ENCODE peak calls at places on chromosomes 12 and 14, in five cellular contexts. One of them, this sample, is unnamed.

GRCh38 chr12:57772429-57773322 is at the start of gene EEF1AKMT3:
- DNase-seq in spleen: peak
- DNase-seq in uterus: peak
- DNase-seq in IMR-90: peak
- DNase-seq in thyroid gland: peak
- DNase-seq in this sample: no peak

GRCh38 chr12:113198286-113198685 is 12.8 kb downstream of the RITA1 start:
- DNase-seq in spleen: no peak
- DNase-seq in uterus: no peak
- DNase-seq in IMR-90: no peak
- DNase-seq in thyroid gland: no peak
- DNase-seq in this sample: no peak

GRCh38 chr12:113070117-113070906 is 13.8 kb downstream of the DTX1 start:
- DNase-seq in spleen: peak
- DNase-seq in uterus: peak
- DNase-seq in IMR-90: no peak
- DNase-seq in thyroid gland: peak
- DNase-seq in this sample: no peak

GRCh38 chr12:16285586-16285985 is 8.1 kb upstream of the SLC15A5 start:
- DNase-seq in spleen: no peak
- DNase-seq in uterus: no peak
- DNase-seq in IMR-90: no peak
- DNase-seq in thyroid gland: no peak
- DNase-seq in this sample: no peak

GRCh38 chr14:103519043-103519836 is 3.4 kb downstream of the CKB start:
- DNase-seq in spleen: peak
- DNase-seq in uterus: peak
- DNase-seq in IMR-90: no peak
- DNase-seq in thyroid gland: peak
- DNase-seq in this sample: no peak

GRCh38 chr14:26730929-26731618 is 133.2 kb upstream of the NOVA1 start:
- DNase-seq in spleen: no peak
- DNase-seq in uterus: no peak
- DNase-seq in IMR-90: peak
- DNase-seq in thyroid gland: peak
- DNase-seq in this sample: no peak

GRCh38 chr12:47422656-47423055 is 283.2 kb downstream of the RPAP3 start:
- DNase-seq in spleen: no peak
- DNase-seq in uterus: no peak
- DNase-seq in IMR-90: peak
- DNase-seq in thyroid gland: no peak
- DNase-seq in this sample: no peak

GRCh38 chr14:101195309-101195724 is 291.8 kb upstream of the RTL1 start:
- DNase-seq in spleen: peak
- DNase-seq in uterus: peak
- DNase-seq in IMR-90: no peak
- DNase-seq in thyroid gland: no peak
- DNase-seq in this sample: peak

GRCh38 chr14:96762650-96763049 is 34.5 kb upstream of the VRK1 start:
- DNase-seq in spleen: no peak
- DNase-seq in uterus: no peak
- DNase-seq in IMR-90: peak
- DNase-seq in thyroid gland: no peak
- DNase-seq in this sample: no peak

GRCh38 chr14:104820669-104821228 is 19.8 kb downstream of the ZBTB42 start:
- DNase-seq in spleen: peak
- DNase-seq in uterus: peak
- DNase-seq in IMR-90: peak
- DNase-seq in thyroid gland: peak
- DNase-seq in this sample: no peak

GRCh38 chr12:11710906-11711305 is 61.4 kb downstream of the ETV6 start:
- DNase-seq in spleen: no peak
- DNase-seq in uterus: no peak
- DNase-seq in IMR-90: no peak
- DNase-seq in thyroid gland: no peak
- DNase-seq in this sample: no peak

GRCh38 chr12:122866950-122867607 is 28.8 kb downstream of the VPS37B start:
- DNase-seq in spleen: peak
- DNase-seq in uterus: no peak
- DNase-seq in IMR-90: no peak
- DNase-seq in thyroid gland: no peak
- DNase-seq in this sample: no peak

GRCh38 chr14:103646189-103646588 is 17.2 kb downstream of the KLC1 start:
- DNase-seq in spleen: peak
- DNase-seq in uterus: no peak
- DNase-seq in IMR-90: no peak
- DNase-seq in thyroid gland: peak
- DNase-seq in this sample: no peak

GRCh38 chr12:111268738-111269572 is 99.9 kb downstream of the PHETA1 start:
- DNase-seq in spleen: no peak
- DNase-seq in uterus: no peak
- DNase-seq in IMR-90: no peak
- DNase-seq in thyroid gland: no peak
- DNase-seq in this sample: no peak

GRCh38 chr12:51759175-51759574 is 89.3 kb downstream of the FIGNL2 start:
- DNase-seq in spleen: no peak
- DNase-seq in uterus: no peak
- DNase-seq in IMR-90: peak
- DNase-seq in thyroid gland: no peak
- DNase-seq in this sample: no peak

GRCh38 chr14:104322531-104323466 is 184.4 kb downstream of the KIF26A start:
- DNase-seq in spleen: peak
- DNase-seq in uterus: no peak
- DNase-seq in IMR-90: no peak
- DNase-seq in thyroid gland: no peak
- DNase-seq in this sample: no peak

GRCh38 chr12:130838951-130839769 is at the start of gene STX2:
- DNase-seq in spleen: peak
- DNase-seq in uterus: peak
- DNase-seq in IMR-90: peak
- DNase-seq in thyroid gland: peak
- DNase-seq in this sample: no peak

GRCh38 chr14:73723799-73724621 is 9.8 kb upstream of the PNMA1 start:
- DNase-seq in spleen: no peak
- DNase-seq in uterus: peak
- DNase-seq in IMR-90: peak
- DNase-seq in thyroid gland: peak
- DNase-seq in this sample: peak

GRCh38 chr12:50059440-50060119 is 2.2 kb downstream of the ASIC1 start:
- DNase-seq in spleen: no peak
- DNase-seq in uterus: no peak
- DNase-seq in IMR-90: peak
- DNase-seq in thyroid gland: no peak
- DNase-seq in this sample: no peak

GRCh38 chr14:56868660-56869059 is 58.4 kb upstream of the OTX2 start:
- DNase-seq in spleen: no peak
- DNase-seq in uterus: no peak
- DNase-seq in IMR-90: no peak
- DNase-seq in thyroid gland: no peak
- DNase-seq in this sample: no peak

GRCh38 chr12:52518574-52519469 is 1.4 kb downstream of the KRT5 start:
- DNase-seq in spleen: no peak
- DNase-seq in uterus: no peak
- DNase-seq in IMR-90: no peak
- DNase-seq in thyroid gland: no peak
- DNase-seq in this sample: no peak

GRCh38 chr14:99173086-99173485 is 98.9 kb downstream of the BCL11B start:
- DNase-seq in spleen: no peak
- DNase-seq in uterus: no peak
- DNase-seq in IMR-90: no peak
- DNase-seq in thyroid gland: no peak
- DNase-seq in this sample: peak
- H3K27ac ChIP-seq in spleen: no peak
- H3K27ac ChIP-seq in uterus: no peak
- H3K27ac ChIP-seq in IMR-90: no peak
- H3K27ac ChIP-seq in thyroid gland: no peak
- H3K27ac ChIP-seq in this sample: no peak

DNA sequence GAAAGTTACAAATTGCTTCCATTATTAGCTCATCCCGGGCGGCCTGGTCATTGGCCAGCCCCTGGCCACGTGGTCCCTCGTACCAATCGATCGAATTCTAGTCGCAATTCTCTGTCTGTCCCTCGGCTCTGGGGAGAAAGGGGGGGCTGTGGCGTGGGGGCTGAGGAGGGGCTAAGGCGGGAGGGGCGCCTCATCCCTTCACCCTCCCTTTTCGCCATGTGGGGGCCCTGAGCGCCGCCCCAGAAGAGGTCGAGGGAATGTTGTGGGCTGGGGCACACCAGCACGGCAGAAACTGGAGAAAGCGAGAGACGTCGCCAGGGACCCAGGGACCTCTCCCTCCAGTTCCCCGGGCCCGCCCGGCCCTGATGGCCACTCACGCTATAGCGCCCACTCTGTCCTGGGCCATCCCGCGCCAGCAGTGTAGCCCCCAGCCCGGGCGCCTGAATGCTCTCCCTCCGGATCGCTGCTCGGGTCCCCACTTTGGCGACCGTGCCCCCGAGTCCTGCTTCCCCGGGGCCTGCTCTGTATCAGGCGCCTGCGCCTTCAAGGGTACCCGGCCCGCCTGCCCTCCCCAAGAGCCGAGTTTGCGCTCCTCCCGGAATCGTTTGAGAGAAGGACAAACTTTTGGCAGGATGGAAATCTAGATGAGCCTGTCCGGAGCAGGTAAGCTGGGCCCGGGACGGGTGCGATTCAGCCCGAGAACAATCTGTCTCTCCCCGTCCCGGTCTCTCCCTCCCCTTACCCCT is 62.7 kb downstream of the SMUG1 start:
- DNase-seq in spleen: peak
- DNase-seq in uterus: peak
- DNase-seq in IMR-90: no peak
- DNase-seq in thyroid gland: peak
- DNase-seq in this sample: peak
- TF ChIP-seq POLR2A in spleen: no peak
- TF ChIP-seq POLR2A in uterus: peak
- TF ChIP-seq POLR2A in IMR-90: no peak
- TF ChIP-seq POLR2A in thyroid gland: no peak
- TF ChIP-seq POLR2A in this sample: no peak

GRCh38 chr14:24576766-24577165 is 716 bp upstream of the CTSG start:
- DNase-seq in spleen: no peak
- DNase-seq in uterus: no peak
- DNase-seq in IMR-90: no peak
- DNase-seq in thyroid gland: no peak
- DNase-seq in this sample: no peak
- H3K27ac ChIP-seq in spleen: no peak
- H3K27ac ChIP-seq in uterus: no peak
- H3K27ac ChIP-seq in IMR-90: no peak
- H3K27ac ChIP-seq in thyroid gland: no peak
- H3K27ac ChIP-seq in this sample: no peak

DNA sequence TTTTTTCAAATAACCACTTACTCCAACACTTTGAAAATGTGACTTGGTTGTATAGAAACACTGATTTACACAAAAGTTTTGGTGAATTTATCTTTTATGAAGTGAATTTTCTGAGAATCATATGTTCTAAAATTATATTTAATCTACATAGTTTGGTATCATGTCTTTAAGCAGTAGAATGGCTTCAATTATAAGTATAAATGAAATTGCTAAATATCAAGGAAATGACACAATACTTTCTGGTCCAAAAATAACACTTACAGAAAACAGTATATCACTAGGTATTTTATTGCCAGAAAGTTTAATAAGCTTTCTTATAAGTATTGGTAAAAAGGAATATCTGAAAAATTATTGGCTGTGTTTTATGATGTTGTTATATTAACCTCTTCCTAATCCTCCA is 90.9 kb downstream of the SRGAP1 start:
- DNase-seq in spleen: no peak
- DNase-seq in uterus: no peak
- DNase-seq in IMR-90: no peak
- DNase-seq in thyroid gland: no peak
- DNase-seq in this sample: no peak
- TF ChIP-seq POLR2A in spleen: no peak
- TF ChIP-seq POLR2A in uterus: no peak
- TF ChIP-seq POLR2A in IMR-90: no peak
- TF ChIP-seq POLR2A in thyroid gland: no peak
- TF ChIP-seq POLR2A in this sample: no peak

GRCh38 chr12:105933671-105934665 is 204.8 kb downstream of the NUAK1 start:
- DNase-seq in spleen: no peak
- DNase-seq in uterus: peak
- DNase-seq in IMR-90: peak
- DNase-seq in thyroid gland: no peak
- DNase-seq in this sample: no peak
- H3K27ac ChIP-seq in spleen: no peak
- H3K27ac ChIP-seq in uterus: peak
- H3K27ac ChIP-seq in IMR-90: peak
- H3K27ac ChIP-seq in thyroid gland: no peak
- H3K27ac ChIP-seq in this sample: peak

GRCh38 chr12:76559277-76560082 is at the start of gene OSBPL8:
- DNase-seq in spleen: peak
- DNase-seq in uterus: peak
- DNase-seq in IMR-90: peak
- DNase-seq in thyroid gland: peak
- DNase-seq in this sample: peak
- TF ChIP-seq POLR2A in spleen: no peak
- TF ChIP-seq POLR2A in uterus: peak
- TF ChIP-seq POLR2A in IMR-90: peak
- TF ChIP-seq POLR2A in thyroid gland: no peak
- TF ChIP-seq POLR2A in this sample: no peak

GRCh38 chr12:96249196-96250118 is 55.3 kb downstream of the ELK3 start:
- DNase-seq in spleen: peak
- DNase-seq in uterus: peak
- DNase-seq in IMR-90: peak
- DNase-seq in thyroid gland: no peak
- DNase-seq in this sample: peak
- H3K27ac ChIP-seq in spleen: no peak
- H3K27ac ChIP-seq in uterus: peak
- H3K27ac ChIP-seq in IMR-90: no peak
- H3K27ac ChIP-seq in thyroid gland: peak
- H3K27ac ChIP-seq in this sample: peak

DNA sequence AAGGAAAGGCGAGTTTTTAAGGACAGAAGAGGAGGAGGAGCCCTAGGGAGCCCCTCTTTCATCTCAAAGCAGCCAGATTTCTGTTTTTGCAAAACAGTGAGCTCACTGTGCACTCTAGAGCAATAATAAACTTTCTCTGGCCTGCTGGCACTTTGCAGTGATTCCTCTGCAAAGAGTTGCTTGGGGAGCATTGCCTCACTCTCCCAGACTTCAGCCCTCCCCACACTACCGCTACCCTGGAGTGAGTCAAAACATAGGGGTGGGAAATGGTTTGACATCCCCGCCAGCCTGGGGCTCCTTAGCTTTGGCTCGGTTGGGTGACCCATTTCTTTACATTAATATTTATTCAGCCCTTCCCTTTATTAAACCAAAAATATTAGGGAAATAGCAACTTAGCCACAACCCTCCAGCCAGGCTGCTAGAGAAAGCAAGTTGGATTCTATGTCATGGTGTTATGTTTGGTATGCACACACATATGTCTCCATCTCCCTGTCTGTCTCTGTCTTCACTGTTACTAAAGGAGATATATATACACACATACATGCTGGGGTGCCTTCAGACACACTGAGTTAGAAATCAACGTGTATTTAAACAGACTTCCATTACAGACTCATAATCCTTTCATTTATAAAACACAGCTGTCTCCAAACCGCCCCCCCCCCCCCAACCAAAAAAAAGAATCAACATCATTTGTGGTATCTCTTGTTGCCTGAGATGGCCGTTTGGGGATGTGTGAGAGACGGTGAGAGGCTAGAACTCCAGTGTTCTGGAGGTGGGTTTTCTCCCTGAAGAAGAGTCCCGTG is 3.4 kb upstream of the IRF2BPL start:
- DNase-seq in spleen: no peak
- DNase-seq in uterus: peak
- DNase-seq in IMR-90: peak
- DNase-seq in thyroid gland: peak
- DNase-seq in this sample: no peak
- TF ChIP-seq POLR2A in spleen: no peak
- TF ChIP-seq POLR2A in uterus: peak
- TF ChIP-seq POLR2A in IMR-90: no peak
- TF ChIP-seq POLR2A in thyroid gland: no peak
- TF ChIP-seq POLR2A in this sample: no peak

This sample was measured in vagina.